ENCODE peak calls at places on chromosomes 3 and 15, in six cellular contexts. One of them, this sample, is unnamed.

GRCh38 chr3:124686028-124686670 is 44.1 kb upstream of the UMPS start:
- DNase-seq in body of pancreas: no peak
- DNase-seq in Karpas-422: no peak
- DNase-seq in ovary: no peak
- DNase-seq in mesendoderm: no peak
- DNase-seq in tibial artery: no peak
- DNase-seq in this sample: no peak

GRCh38 chr15:25378501-25378901 is 60.3 kb downstream of the UBE3A start:
- DNase-seq in ovary: no peak
- DNase-seq in tibial artery: no peak
- DNase-seq in body of pancreas: no peak
- DNase-seq in mesendoderm: no peak
- DNase-seq in Karpas-422: no peak
- DNase-seq in this sample: no peak

GRCh38 chr15:30985081-30985531 is 6.3 kb downstream of the MTMR10 start:
- DNase-seq in ovary: no peak
- DNase-seq in Karpas-422: no peak
- DNase-seq in mesendoderm: no peak
- DNase-seq in body of pancreas: peak; percentile 39
- DNase-seq in tibial artery: no peak
- DNase-seq in this sample: no peak

GRCh38 chr3:160842021-160843005 is 86.3 kb downstream of the PPM1L start:
- DNase-seq in Karpas-422: no peak
- DNase-seq in mesendoderm: no peak
- DNase-seq in tibial artery: no peak
- DNase-seq in body of pancreas: no peak
- DNase-seq in ovary: no peak
- DNase-seq in this sample: no peak

GRCh38 chr15:66187271-66187670 is 66.3 kb downstream of the MEGF11 start:
- DNase-seq in body of pancreas: no peak
- DNase-seq in mesendoderm: no peak
- DNase-seq in ovary: no peak
- DNase-seq in tibial artery: no peak
- DNase-seq in Karpas-422: no peak
- DNase-seq in this sample: no peak

GRCh38 chr3:47422743-47423142 is 41.9 kb downstream of the PTPN23 start:
- DNase-seq in Karpas-422: no peak
- DNase-seq in tibial artery: no peak
- DNase-seq in mesendoderm: no peak
- DNase-seq in ovary: no peak
- DNase-seq in body of pancreas: no peak
- DNase-seq in this sample: no peak

GRCh38 chr3:187016639-187017345 is 86.5 kb downstream of the ST6GAL1 start:
- DNase-seq in body of pancreas: no peak
- DNase-seq in ovary: no peak
- DNase-seq in Karpas-422: peak; percentile 98
- DNase-seq in mesendoderm: peak; percentile 33
- DNase-seq in tibial artery: peak; percentile 48
- DNase-seq in this sample: peak; percentile 26

GRCh38 chr3:47324278-47324865 is 41.6 kb downstream of the KLHL18 start:
- DNase-seq in ovary: peak; percentile 46
- DNase-seq in tibial artery: no peak
- DNase-seq in body of pancreas: peak; percentile 63
- DNase-seq in Karpas-422: peak; percentile 84
- DNase-seq in mesendoderm: peak; percentile 90
- DNase-seq in this sample: peak; percentile 49

GRCh38 chr15:75138016-75138999 is 63.4 kb upstream of the C15orf39 start:
- DNase-seq in mesendoderm: peak; percentile 54
- DNase-seq in ovary: peak; percentile 69
- DNase-seq in body of pancreas: no peak
- DNase-seq in tibial artery: no peak
- DNase-seq in Karpas-422: no peak
- DNase-seq in this sample: no peak

GRCh38 chr3:81516042-81516441 is 245.4 kb downstream of the GBE1 start:
- DNase-seq in body of pancreas: no peak
- DNase-seq in ovary: no peak
- DNase-seq in tibial artery: no peak
- DNase-seq in Karpas-422: no peak
- DNase-seq in mesendoderm: no peak
- DNase-seq in this sample: no peak

GRCh38 chr15:34059946-34060345 is 20.9 kb upstream of the AVEN start:
- DNase-seq in tibial artery: no peak
- DNase-seq in ovary: no peak
- DNase-seq in Karpas-422: no peak
- DNase-seq in body of pancreas: no peak
- DNase-seq in mesendoderm: no peak
- DNase-seq in this sample: no peak

GRCh38 chr3:143168518-143169192 is 49.1 kb downstream of the CHST2 start:
- DNase-seq in tibial artery: no peak
- DNase-seq in ovary: no peak
- DNase-seq in mesendoderm: no peak
- DNase-seq in Karpas-422: no peak
- DNase-seq in body of pancreas: no peak
- DNase-seq in this sample: no peak

GRCh38 chr3:101351834-101352233 is 31.5 kb upstream of the IMPG2 start:
- DNase-seq in Karpas-422: peak; percentile 58
- DNase-seq in body of pancreas: no peak
- DNase-seq in mesendoderm: no peak
- DNase-seq in ovary: no peak
- DNase-seq in tibial artery: no peak
- DNase-seq in this sample: no peak

GRCh38 chr3:169028716-169029115 is 634.8 kb downstream of the MECOM start:
- DNase-seq in tibial artery: no peak
- DNase-seq in Karpas-422: no peak
- DNase-seq in mesendoderm: no peak
- DNase-seq in body of pancreas: no peak
- DNase-seq in ovary: no peak
- DNase-seq in this sample: no peak

GRCh38 chr3:128317698-128318231 is 148.9 kb downstream of the DNAJB8 start:
- DNase-seq in tibial artery: no peak
- DNase-seq in body of pancreas: peak; percentile 87
- DNase-seq in mesendoderm: peak; percentile 11
- DNase-seq in Karpas-422: no peak
- DNase-seq in ovary: peak; percentile 32
- DNase-seq in this sample: no peak

GRCh38 chr3:24405057-24405456 is 89.6 kb downstream of the THRB start:
- DNase-seq in ovary: no peak
- DNase-seq in Karpas-422: peak; percentile 6
- DNase-seq in body of pancreas: no peak
- DNase-seq in tibial artery: no peak
- DNase-seq in mesendoderm: no peak
- DNase-seq in this sample: no peak

GRCh38 chr3:110327870-110328269 is 743.7 kb upstream of the NECTIN3 start:
- DNase-seq in Karpas-422: no peak
- DNase-seq in ovary: no peak
- DNase-seq in body of pancreas: no peak
- DNase-seq in mesendoderm: no peak
- DNase-seq in tibial artery: no peak
- DNase-seq in this sample: no peak

GRCh38 chr3:4680881-4681300 is 187.7 kb downstream of the ITPR1 start:
- DNase-seq in Karpas-422: no peak
- DNase-seq in mesendoderm: peak; percentile 84
- DNase-seq in tibial artery: no peak
- DNase-seq in ovary: no peak
- DNase-seq in body of pancreas: no peak
- DNase-seq in this sample: no peak

GRCh38 chr15:100001405-100001804 is 268.2 kb upstream of the LYSMD4 start:
- DNase-seq in ovary: no peak
- DNase-seq in body of pancreas: no peak
- DNase-seq in Karpas-422: no peak
- DNase-seq in tibial artery: peak; percentile 34
- DNase-seq in mesendoderm: no peak
- DNase-seq in this sample: no peak

GRCh38 chr3:74630602-74631001 is 16.1 kb upstream of the CNTN3 start:
- DNase-seq in ovary: no peak
- DNase-seq in body of pancreas: peak; percentile 16
- DNase-seq in Karpas-422: no peak
- DNase-seq in mesendoderm: peak; percentile 13
- DNase-seq in tibial artery: no peak
- DNase-seq in this sample: no peak

GRCh38 chr3:160127308-160127707 is 97.9 kb upstream of the C3orf80 start:
- DNase-seq in body of pancreas: no peak
- DNase-seq in tibial artery: no peak
- DNase-seq in Karpas-422: no peak
- DNase-seq in mesendoderm: no peak
- DNase-seq in ovary: no peak
- DNase-seq in this sample: no peak

GRCh38 chr3:76949462-76949861 is 90.4 kb upstream of the ROBO2 start:
- DNase-seq in body of pancreas: no peak
- DNase-seq in mesendoderm: no peak
- DNase-seq in ovary: no peak
- DNase-seq in tibial artery: no peak
- DNase-seq in Karpas-422: no peak
- DNase-seq in this sample: no peak

GRCh38 chr15:84731774-84732173 is 15.8 kb upstream of the SEC11A start:
- DNase-seq in tibial artery: no peak
- DNase-seq in mesendoderm: no peak
- DNase-seq in Karpas-422: no peak
- DNase-seq in ovary: no peak
- DNase-seq in body of pancreas: no peak
- DNase-seq in this sample: no peak

GRCh38 chr3:12898290-12898979 is 57.1 kb upstream of the RPL32 start:
- DNase-seq in mesendoderm: no peak
- DNase-seq in body of pancreas: no peak
- DNase-seq in tibial artery: no peak
- DNase-seq in Karpas-422: no peak
- DNase-seq in ovary: no peak
- DNase-seq in this sample: no peak
- H3K27ac ChIP-seq in mesendoderm: no peak overlapping the region
- H3K27ac ChIP-seq in body of pancreas: no peak overlapping the region
- H3K27ac ChIP-seq in tibial artery: no peak overlapping the region
- H3K27ac ChIP-seq in Karpas-422: no peak overlapping the region
- H3K27ac ChIP-seq in ovary: no peak overlapping the region
- H3K27ac ChIP-seq in this sample: no peak overlapping the region

DNA sequence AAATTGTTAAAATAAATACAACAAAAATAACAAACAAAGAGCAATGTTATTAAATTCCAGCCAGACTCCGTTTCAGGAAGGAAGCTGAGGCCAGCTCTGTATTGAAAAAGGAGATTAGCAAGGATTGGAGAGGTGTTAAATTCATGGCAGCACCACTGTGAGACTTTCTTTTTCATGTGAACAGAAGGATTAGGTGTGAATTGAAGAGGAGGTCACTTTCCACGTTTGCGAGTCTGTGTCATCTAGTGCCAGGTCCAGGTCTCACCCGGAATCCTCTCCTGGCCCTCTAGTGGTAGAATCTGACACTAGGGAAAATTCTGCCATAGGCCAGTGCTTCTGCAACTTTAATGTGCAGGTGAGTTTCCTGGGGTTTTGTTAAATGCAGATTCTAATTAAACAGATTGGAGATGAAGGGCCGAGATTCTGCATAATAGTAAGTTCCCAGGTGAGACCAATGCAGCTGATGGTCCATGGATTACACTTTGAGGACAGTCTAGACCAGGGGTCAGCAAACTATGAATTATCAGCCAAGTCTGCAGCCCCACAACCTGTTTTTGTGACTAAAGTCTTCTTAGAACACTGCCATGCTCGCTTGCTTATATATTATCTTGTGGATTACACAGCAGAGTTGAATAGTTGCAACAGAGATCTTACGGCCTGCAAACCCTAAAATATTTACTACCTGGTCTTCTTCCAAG is 9.2 kb upstream of the SLC6A1 start:
- DNase-seq in ovary: no peak
- DNase-seq in body of pancreas: peak; percentile 54
- DNase-seq in mesendoderm: peak; percentile 80
- DNase-seq in tibial artery: no peak
- DNase-seq in Karpas-422: peak; percentile 72
- DNase-seq in this sample: no peak
- H3K4me3 ChIP-seq in ovary: no peak overlapping the region
- H3K4me3 ChIP-seq in body of pancreas: no peak overlapping the region
- H3K4me3 ChIP-seq in mesendoderm: no peak overlapping the region
- H3K4me3 ChIP-seq in tibial artery: no peak overlapping the region
- H3K4me3 ChIP-seq in Karpas-422: no peak overlapping the region
- H3K4me3 ChIP-seq in this sample: no peak overlapping the region

GRCh38 chr15:91947370-91947769 is 93.9 kb downstream of the SLCO3A1 start:
- DNase-seq in Karpas-422: no peak
- DNase-seq in mesendoderm: peak; percentile 45
- DNase-seq in tibial artery: no peak
- DNase-seq in ovary: no peak
- DNase-seq in body of pancreas: no peak
- DNase-seq in this sample: no peak

GRCh38 chr15:91945385-91945784 is 91.9 kb downstream of the SLCO3A1 start:
- DNase-seq in body of pancreas: no peak
- DNase-seq in tibial artery: no peak
- DNase-seq in mesendoderm: no peak
- DNase-seq in Karpas-422: no peak
- DNase-seq in ovary: no peak
- DNase-seq in this sample: no peak

GRCh38 chr15:91946914-91947313 is 93.4 kb downstream of the SLCO3A1 start:
- DNase-seq in Karpas-422: no peak
- DNase-seq in ovary: no peak
- DNase-seq in mesendoderm: peak; percentile 73
- DNase-seq in tibial artery: no peak
- DNase-seq in body of pancreas: no peak
- DNase-seq in this sample: no peak

GRCh38 chr15:91944334-91944733 is 90.8 kb downstream of the SLCO3A1 start:
- DNase-seq in tibial artery: no peak
- DNase-seq in mesendoderm: no peak
- DNase-seq in body of pancreas: no peak
- DNase-seq in ovary: no peak
- DNase-seq in Karpas-422: no peak
- DNase-seq in this sample: peak; percentile 68

DNA sequence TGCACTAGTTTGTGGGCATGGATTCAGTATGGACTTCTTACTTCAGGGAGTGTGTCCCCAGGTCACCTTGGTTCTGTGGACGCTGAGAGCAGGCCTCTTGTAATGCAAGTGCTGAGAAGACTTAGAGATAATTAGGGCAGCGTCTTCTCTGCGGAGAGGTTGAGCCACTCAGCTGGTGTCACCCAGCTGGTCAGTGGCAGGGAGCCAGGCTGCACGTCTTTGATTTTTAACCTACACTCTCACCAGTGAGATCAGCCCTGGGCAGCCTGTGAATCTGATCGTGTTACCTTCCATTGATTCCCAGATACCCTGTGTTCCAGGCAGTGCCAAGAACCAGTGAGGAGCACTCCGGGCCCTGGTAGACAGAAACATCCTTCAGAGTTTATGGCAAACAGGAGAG is 92.6 kb downstream of the SLCO3A1 start:
- DNase-seq in tibial artery: no peak
- DNase-seq in mesendoderm: no peak
- DNase-seq in body of pancreas: no peak
- DNase-seq in ovary: no peak
- DNase-seq in Karpas-422: no peak
- DNase-seq in this sample: no peak
- H3K4me1 ChIP-seq in tibial artery: no peaks in the 10 kb centered on the region
- H3K4me1 ChIP-seq in mesendoderm: peaks cover 17% of the 10 kb centered on the region
- H3K4me1 ChIP-seq in body of pancreas: peaks cover 73% of the 10 kb centered on the region
- H3K4me1 ChIP-seq in ovary: peaks cover 27% of the 10 kb centered on the region
- H3K4me1 ChIP-seq in Karpas-422: peaks cover 44% of the 10 kb centered on the region
- H3K4me1 ChIP-seq in this sample: peaks cover 43% of the 10 kb centered on the region

GRCh38 chr3:108894981-108895380 is 58.7 kb downstream of the GUCA1C start:
- DNase-seq in body of pancreas: no peak
- DNase-seq in ovary: no peak
- DNase-seq in mesendoderm: no peak
- DNase-seq in tibial artery: no peak
- DNase-seq in Karpas-422: no peak
- DNase-seq in this sample: no peak

GRCh38 chr3:108897883-108898282 is 55.8 kb downstream of the GUCA1C start:
- DNase-seq in Karpas-422: no peak
- DNase-seq in body of pancreas: no peak
- DNase-seq in tibial artery: no peak
- DNase-seq in ovary: no peak
- DNase-seq in mesendoderm: no peak
- DNase-seq in this sample: no peak

GRCh38 chr3:108899530-108899929 is 54.1 kb downstream of the GUCA1C start:
- DNase-seq in body of pancreas: no peak
- DNase-seq in tibial artery: no peak
- DNase-seq in mesendoderm: no peak
- DNase-seq in ovary: no peak
- DNase-seq in Karpas-422: no peak
- DNase-seq in this sample: no peak
- H3K27ac ChIP-seq in body of pancreas: no peak overlapping the region
- H3K27ac ChIP-seq in tibial artery: no peak overlapping the region
- H3K27ac ChIP-seq in mesendoderm: no peak overlapping the region
- H3K27ac ChIP-seq in ovary: no peak overlapping the region
- H3K27ac ChIP-seq in Karpas-422: no peak overlapping the region
- H3K27ac ChIP-seq in this sample: no peak overlapping the region